ENCODE peak calls at places on chromosomes 1 and 21, in eight cellular contexts. Q is upper lobe of right lung; U is mesendoderm; D is CD8-positive, alpha-beta memory T cell; Z is CD4-positive, CD25-positive, alpha-beta regulatory T cell; A is astrocyte of the spinal cord; L is body of pancreas; H is neural progenitor cell. C is an unnamed sample.
A peak's percentile ranks its signal among the peaks of the same experiment; 100 is the strongest.

GRCh38 chr1:88935522-88936222 is 44.3 kb upstream of the GTF2B start:
- DNase-seq in Q (no peak), U (peak; percentile 18), D (no peak), Z (no peak), A (peak; percentile 40), L (peak; percentile 19), H (peak; percentile 50), C (no peak)

GRCh38 chr1:147912553-147912952 is 10.0 kb downstream of the GJA8 start:
- DNase-seq in Q (no peak), U (no peak), D (no peak), Z (no peak), A (no peak), L (no peak), H (no peak), C (no peak)

GRCh38 chr1:1306070-1306660 is 1.6 kb downstream of the ACAP3 start:
- DNase-seq in Q (no peak), U (peak; percentile 54), D (no peak), Z (no peak), A (no peak), L (no peak), H (no peak), C (no peak)

GRCh38 chr1:22171951-22172715 is 29.2 kb upstream of the WNT4 start:
- DNase-seq in Q (no peak), U (peak; percentile 80), D (no peak), Z (no peak), A (no peak), L (no peak), H (no peak), C (no peak)

GRCh38 chr1:154324669-154325582 is at the start of gene ATP8B2:
- DNase-seq in Q (peak; percentile 82), U (peak; percentile 91), D (peak; percentile 74), Z (peak; percentile 71), A (peak; percentile 75), L (peak; percentile 76), H (peak; percentile 91), C (peak; percentile 88)

GRCh38 chr1:177411371-177411770 is 240.6 kb downstream of the BRINP2 start:
- DNase-seq in Q (no peak), U (no peak), D (no peak), Z (no peak), A (no peak), L (no peak), H (peak; percentile 43), C (no peak)

GRCh38 chr1:162654915-162655620 is 22.8 kb downstream of the DDR2 start:
- DNase-seq in Q (no peak), U (no peak), D (no peak), Z (no peak), A (no peak), L (no peak), H (no peak), C (no peak)

GRCh38 chr21:34367320-34367935 is 3.6 kb downstream of the KCNE2 start:
- DNase-seq in Q (no peak), U (peak; percentile 91), D (peak; percentile 11), Z (no peak), A (peak; percentile 77), L (peak; percentile 74), H (peak; percentile 70), C (no peak)

GRCh38 chr21:17370750-17371325 is 142.0 kb upstream of the CXADR start:
- DNase-seq in Q (no peak), U (peak; percentile 89), D (no peak), Z (no peak), A (no peak), L (no peak), H (no peak), C (no peak)

GRCh38 chr1:204841798-204842197 is 28.9 kb upstream of the NFASC start:
- DNase-seq in Q (no peak), U (no peak), D (no peak), Z (no peak), A (no peak), L (no peak), H (no peak), C (no peak)

GRCh38 chr21:45050361-45050785 is 24.0 kb upstream of the ADARB1 start:
- DNase-seq in Q (no peak), U (no peak), D (no peak), Z (no peak), A (no peak), L (no peak), H (no peak), C (no peak)

GRCh38 chr1:8395433-8395866 is 77.5 kb downstream of the SLC45A1 start:
- DNase-seq in Q (no peak), U (no peak), D (no peak), Z (no peak), A (no peak), L (no peak), H (no peak), C (no peak)

GRCh38 chr1:151822404-151822803 is 9.2 kb downstream of the RORC start:
- DNase-seq in Q (no peak), U (peak; percentile 18), D (no peak), Z (no peak), A (no peak), L (no peak), H (no peak), C (no peak)

GRCh38 chr1:34113887-34114286 is 51.1 kb downstream of the CSMD2 start:
- DNase-seq in Q (no peak), U (peak; percentile 89), D (no peak), Z (no peak), A (no peak), L (peak; percentile 3), H (peak; percentile 68), C (no peak)

GRCh38 chr1:156749429-156750118 is 1.9 kb downstream of the HDGF start:
- DNase-seq in Q (no peak), U (no peak), D (no peak), Z (no peak), A (no peak), L (peak; percentile 41), H (no peak), C (no peak)

GRCh38 chr1:3787347-3787710 is 9.0 kb downstream of the LRRC47 start:
- DNase-seq in Q (no peak), U (no peak), D (peak; percentile 36), Z (no peak), A (no peak), L (no peak), H (no peak), C (no peak)

DNA sequence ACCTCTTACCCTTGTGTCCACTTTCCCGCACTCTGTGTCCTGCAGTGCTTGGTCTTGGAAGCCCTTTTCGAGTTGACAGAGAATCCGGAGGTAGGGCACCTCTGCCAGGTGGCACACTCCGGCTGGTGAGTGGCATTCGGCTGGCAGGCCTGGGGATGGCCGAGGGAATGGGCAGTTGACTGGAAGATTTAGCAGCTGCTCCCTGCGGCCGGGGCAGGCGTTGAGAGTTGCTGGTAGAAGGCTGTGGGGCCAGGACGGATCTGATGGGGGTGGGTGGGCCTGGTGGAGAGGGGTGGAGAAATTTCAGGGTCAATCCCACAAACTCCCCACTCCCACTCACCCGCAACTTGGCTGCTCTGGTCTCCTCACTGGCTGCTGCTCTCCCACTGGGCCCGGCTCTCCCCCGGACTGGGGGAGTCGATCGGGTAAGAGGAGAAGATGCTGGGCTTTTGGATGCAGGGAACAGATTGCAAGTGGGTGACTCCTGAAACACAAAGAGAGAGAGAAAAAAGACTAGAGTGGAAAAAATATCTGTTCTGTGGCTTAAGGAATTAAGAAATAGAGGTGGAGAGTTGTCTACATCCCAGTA is 2.1 kb downstream of the PSRC1 start:
- DNase-seq in Q (peak; percentile 62), U (no peak), D (no peak), Z (no peak), A (no peak), L (no peak), H (no peak), C (no peak)
- H3K4me3 ChIP-seq in Q (no peak overlapping the region), U (no peak overlapping the region), D (no peak overlapping the region), Z (no peak overlapping the region), A (peak overlapping the region; percentile 88), L (no peak overlapping the region), H (no peak overlapping the region), C (no peak overlapping the region)

GRCh38 chr21:42843021-42843420 is 36.3 kb downstream of the WDR4 start:
- DNase-seq in Q (peak; percentile 9), U (no peak), D (no peak), Z (no peak), A (no peak), L (no peak), H (no peak), C (no peak)

GRCh38 chr21:42841156-42841915 is 38.0 kb downstream of the WDR4 start:
- DNase-seq in Q (peak; percentile 59), U (no peak), D (no peak), Z (no peak), A (no peak), L (no peak), H (no peak), C (peak; percentile 31)

GRCh38 chr21:42837421-42838211 is 41.7 kb downstream of the WDR4 start:
- DNase-seq in Q (peak; percentile 60), U (no peak), D (no peak), Z (no peak), A (no peak), L (peak; percentile 1), H (no peak), C (no peak)

GRCh38 chr21:42839271-42840231 is 39.8 kb downstream of the WDR4 start:
- DNase-seq in Q (peak; percentile 59), U (no peak), D (no peak), Z (no peak), A (no peak), L (no peak), H (no peak), C (no peak)

GRCh38 chr21:42840411-42841155 is 38.8 kb downstream of the WDR4 start:
- DNase-seq in Q (peak; percentile 46), U (no peak), D (no peak), Z (no peak), A (no peak), L (no peak), H (no peak), C (no peak)
- H3K4me3 ChIP-seq in Q (no peak overlapping the region), U (no peak overlapping the region), D (no peak overlapping the region), Z (no peak overlapping the region), A (no peak overlapping the region), L (no peak overlapping the region), H (no peak overlapping the region), C (no peak overlapping the region)

GRCh38 chr1:178939328-178939727 is 68.5 kb upstream of the ANGPTL1 start:
- DNase-seq in Q (no peak), U (no peak), D (no peak), Z (no peak), A (no peak), L (no peak), H (no peak), C (no peak)
- H3K4me3 ChIP-seq in Q (no peak overlapping the region), U (no peak overlapping the region), D (no peak overlapping the region), Z (no peak overlapping the region), A (no peak overlapping the region), L (no peak overlapping the region), H (no peak overlapping the region), C (no peak overlapping the region)

GRCh38 chr1:113786055-113786454 is 26.2 kb downstream of the RSBN1 start:
- DNase-seq in Q (no peak), U (no peak), D (no peak), Z (no peak), A (no peak), L (no peak), H (no peak), C (no peak)

GRCh38 chr1:113784104-113784779 is 25.0 kb upstream of the PHTF1 start:
- DNase-seq in Q (no peak), U (no peak), D (no peak), Z (no peak), A (no peak), L (no peak), H (no peak), C (no peak)

GRCh38 chr1:113780363-113781146 is 21.3 kb upstream of the PHTF1 start:
- DNase-seq in Q (no peak), U (no peak), D (no peak), Z (no peak), A (peak; percentile 24), L (no peak), H (no peak), C (no peak)

GRCh38 chr1:113782451-113782850 is 23.2 kb upstream of the PHTF1 start:
- DNase-seq in Q (no peak), U (no peak), D (no peak), Z (no peak), A (no peak), L (no peak), H (no peak), C (no peak)

GRCh38 chr1:113783254-113784103 is 24.2 kb upstream of the PHTF1 start:
- DNase-seq in Q (no peak), U (peak; percentile 10), D (peak; percentile 43), Z (peak; percentile 42), A (peak; percentile 45), L (peak; percentile 62), H (no peak), C (peak; percentile 16)
- H3K4me3 ChIP-seq in Q (no peak overlapping the region), U (no peak overlapping the region), D (peak overlapping the region; percentile 11), Z (peak overlapping the region; percentile 65), A (no peak overlapping the region), L (no peak overlapping the region), H (no peak overlapping the region), C (no peak overlapping the region)

C was measured in right cardiac atrium.